ENCODE peak calls at places on chromosomes 12 and 14, in eight cellular contexts. One of them, this sample, is unnamed.

GRCh38 chr14:54840336-54840735 is 62.3 kb downstream of the GCH1 start:
- DNase-seq in transverse colon: no peak
- DNase-seq in Peyer's patch: no peak
- DNase-seq in sigmoid colon: no peak
- DNase-seq in endodermal cell: no peak
- DNase-seq in mammary epithelial cell: no peak
- DNase-seq in ovary: no peak
- DNase-seq in H1: no peak
- DNase-seq in this sample: no peak

GRCh38 chr12:70367268-70368141 is 1.4 kb downstream of the KCNMB4 start:
- DNase-seq in endodermal cell: no peak
- DNase-seq in mammary epithelial cell: peak; percentile 19
- DNase-seq in Peyer's patch: no peak
- DNase-seq in ovary: no peak
- DNase-seq in transverse colon: no peak
- DNase-seq in sigmoid colon: no peak
- DNase-seq in H1: no peak
- DNase-seq in this sample: no peak

GRCh38 chr12:132631357-132632065 is 12.9 kb downstream of the P2RX2 start:
- DNase-seq in mammary epithelial cell: no peak
- DNase-seq in transverse colon: no peak
- DNase-seq in endodermal cell: no peak
- DNase-seq in ovary: no peak
- DNase-seq in Peyer's patch: no peak
- DNase-seq in H1: no peak
- DNase-seq in sigmoid colon: peak; percentile 49
- DNase-seq in this sample: no peak

GRCh38 chr14:64200170-64200569 is 94.0 kb downstream of the ESR2 start:
- DNase-seq in sigmoid colon: no peak
- DNase-seq in H1: no peak
- DNase-seq in mammary epithelial cell: no peak
- DNase-seq in endodermal cell: peak; percentile 67
- DNase-seq in ovary: peak; percentile 60
- DNase-seq in transverse colon: no peak
- DNase-seq in Peyer's patch: no peak
- DNase-seq in this sample: no peak

GRCh38 chr12:106303202-106303820 is 778 bp downstream of the TCP11L2 start:
- DNase-seq in sigmoid colon: peak; percentile 90
- DNase-seq in Peyer's patch: peak; percentile 94
- DNase-seq in endodermal cell: peak; percentile 97
- DNase-seq in mammary epithelial cell: peak; percentile 65
- DNase-seq in transverse colon: peak; percentile 87
- DNase-seq in H1: no peak
- DNase-seq in ovary: peak; percentile 85
- DNase-seq in this sample: peak; percentile 85

GRCh38 chr12:45655186-45655585 is 74.3 kb upstream of the ARID2 start:
- DNase-seq in transverse colon: peak; percentile 15
- DNase-seq in Peyer's patch: peak; percentile 63
- DNase-seq in mammary epithelial cell: peak; percentile 63
- DNase-seq in sigmoid colon: no peak
- DNase-seq in endodermal cell: no peak
- DNase-seq in ovary: no peak
- DNase-seq in H1: no peak
- DNase-seq in this sample: no peak

GRCh38 chr12:57261385-57261784 is 10.4 kb upstream of the STAC3 start:
- DNase-seq in sigmoid colon: no peak
- DNase-seq in endodermal cell: peak; percentile 82
- DNase-seq in mammary epithelial cell: no peak
- DNase-seq in transverse colon: no peak
- DNase-seq in H1: no peak
- DNase-seq in ovary: no peak
- DNase-seq in Peyer's patch: no peak
- DNase-seq in this sample: no peak

GRCh38 chr14:90720832-90721231 is 95.4 kb downstream of the TTC7B start:
- DNase-seq in transverse colon: no peak
- DNase-seq in Peyer's patch: no peak
- DNase-seq in endodermal cell: no peak
- DNase-seq in mammary epithelial cell: no peak
- DNase-seq in H1: no peak
- DNase-seq in sigmoid colon: no peak
- DNase-seq in ovary: no peak
- DNase-seq in this sample: no peak

GRCh38 chr12:123024819-123025391 is 44.4 kb downstream of the ARL6IP4 start:
- DNase-seq in Peyer's patch: no peak
- DNase-seq in ovary: no peak
- DNase-seq in H1: no peak
- DNase-seq in sigmoid colon: no peak
- DNase-seq in mammary epithelial cell: peak; percentile 12
- DNase-seq in transverse colon: no peak
- DNase-seq in endodermal cell: no peak
- DNase-seq in this sample: no peak

GRCh38 chr12:29676676-29677075 is 107.1 kb downstream of the TMTC1 start:
- DNase-seq in transverse colon: no peak
- DNase-seq in Peyer's patch: no peak
- DNase-seq in mammary epithelial cell: no peak
- DNase-seq in ovary: no peak
- DNase-seq in sigmoid colon: no peak
- DNase-seq in H1: no peak
- DNase-seq in endodermal cell: no peak
- DNase-seq in this sample: no peak

GRCh38 chr12:89901319-89901718 is 192.7 kb upstream of the ATP2B1 start:
- DNase-seq in sigmoid colon: no peak
- DNase-seq in endodermal cell: no peak
- DNase-seq in transverse colon: no peak
- DNase-seq in ovary: no peak
- DNase-seq in H1: no peak
- DNase-seq in mammary epithelial cell: no peak
- DNase-seq in Peyer's patch: no peak
- DNase-seq in this sample: no peak

GRCh38 chr14:61280092-61280525 is 1.0 kb downstream of the TMEM30B start:
- DNase-seq in mammary epithelial cell: no peak
- DNase-seq in H1: no peak
- DNase-seq in ovary: no peak
- DNase-seq in endodermal cell: peak; percentile 73
- DNase-seq in transverse colon: peak; percentile 30
- DNase-seq in sigmoid colon: no peak
- DNase-seq in Peyer's patch: peak; percentile 60
- DNase-seq in this sample: no peak

GRCh38 chr12:128753438-128753837 is 70.3 kb downstream of the SLC15A4 start:
- DNase-seq in sigmoid colon: no peak
- DNase-seq in H1: no peak
- DNase-seq in ovary: no peak
- DNase-seq in transverse colon: no peak
- DNase-seq in mammary epithelial cell: no peak
- DNase-seq in endodermal cell: peak; percentile 61
- DNase-seq in Peyer's patch: no peak
- DNase-seq in this sample: no peak

GRCh38 chr12:40473979-40474378 is 218.3 kb upstream of the CNTN1 start:
- DNase-seq in sigmoid colon: no peak
- DNase-seq in H1: no peak
- DNase-seq in ovary: no peak
- DNase-seq in transverse colon: no peak
- DNase-seq in mammary epithelial cell: no peak
- DNase-seq in Peyer's patch: no peak
- DNase-seq in endodermal cell: peak; percentile 53
- DNase-seq in this sample: no peak

GRCh38 chr12:132043216-132043615 is 93.5 kb downstream of the EP400 start:
- DNase-seq in Peyer's patch: no peak
- DNase-seq in endodermal cell: no peak
- DNase-seq in ovary: no peak
- DNase-seq in mammary epithelial cell: peak; percentile 27
- DNase-seq in transverse colon: no peak
- DNase-seq in H1: no peak
- DNase-seq in sigmoid colon: no peak
- DNase-seq in this sample: no peak

GRCh38 chr12:106771425-106771824 is 3.1 kb upstream of the RIC8B start:
- DNase-seq in Peyer's patch: no peak
- DNase-seq in sigmoid colon: no peak
- DNase-seq in ovary: no peak
- DNase-seq in mammary epithelial cell: no peak
- DNase-seq in endodermal cell: no peak
- DNase-seq in H1: no peak
- DNase-seq in transverse colon: no peak
- DNase-seq in this sample: no peak

GRCh38 chr12:78036889-78037288 is 206.2 kb downstream of the NAV3 start:
- DNase-seq in mammary epithelial cell: no peak
- DNase-seq in ovary: no peak
- DNase-seq in endodermal cell: no peak
- DNase-seq in H1: no peak
- DNase-seq in Peyer's patch: no peak
- DNase-seq in transverse colon: no peak
- DNase-seq in sigmoid colon: no peak
- DNase-seq in this sample: no peak

GRCh38 chr12:94488449-94488848 is 28.8 kb upstream of the CEP83 start:
- DNase-seq in transverse colon: no peak
- DNase-seq in ovary: no peak
- DNase-seq in H1: no peak
- DNase-seq in Peyer's patch: no peak
- DNase-seq in endodermal cell: no peak
- DNase-seq in mammary epithelial cell: no peak
- DNase-seq in sigmoid colon: no peak
- DNase-seq in this sample: no peak

GRCh38 chr12:88562151-88562550 is 18.1 kb downstream of the KITLG start:
- DNase-seq in ovary: no peak
- DNase-seq in Peyer's patch: no peak
- DNase-seq in H1: no peak
- DNase-seq in mammary epithelial cell: no peak
- DNase-seq in sigmoid colon: no peak
- DNase-seq in endodermal cell: no peak
- DNase-seq in transverse colon: no peak
- DNase-seq in this sample: no peak

GRCh38 chr14:103657466-103657865 is 28.5 kb downstream of the KLC1 start:
- DNase-seq in ovary: no peak
- DNase-seq in sigmoid colon: peak; percentile 78
- DNase-seq in mammary epithelial cell: no peak
- DNase-seq in transverse colon: no peak
- DNase-seq in endodermal cell: no peak
- DNase-seq in H1: no peak
- DNase-seq in Peyer's patch: no peak
- DNase-seq in this sample: no peak
- H3K4me3 ChIP-seq in ovary: no peak overlapping the region
- H3K4me3 ChIP-seq in sigmoid colon: no peak overlapping the region
- H3K4me3 ChIP-seq in mammary epithelial cell: no peak overlapping the region
- H3K4me3 ChIP-seq in transverse colon: no peak overlapping the region
- H3K4me3 ChIP-seq in endodermal cell: no peak overlapping the region
- H3K4me3 ChIP-seq in H1: no peak overlapping the region
- H3K4me3 ChIP-seq in Peyer's patch: no peak overlapping the region
- H3K4me3 ChIP-seq in this sample: no peak overlapping the region

GRCh38 chr12:110637869-110638441 is 24.0 kb downstream of the TCTN1 start:
- DNase-seq in endodermal cell: no peak
- DNase-seq in transverse colon: no peak
- DNase-seq in H1: no peak
- DNase-seq in mammary epithelial cell: no peak
- DNase-seq in Peyer's patch: no peak
- DNase-seq in sigmoid colon: no peak
- DNase-seq in ovary: no peak
- DNase-seq in this sample: no peak

GRCh38 chr12:110641512-110641911 is 27.6 kb downstream of the TCTN1 start:
- DNase-seq in ovary: peak; percentile 60
- DNase-seq in sigmoid colon: no peak
- DNase-seq in H1: no peak
- DNase-seq in endodermal cell: peak; percentile 62
- DNase-seq in Peyer's patch: no peak
- DNase-seq in transverse colon: no peak
- DNase-seq in mammary epithelial cell: no peak
- DNase-seq in this sample: no peak

GRCh38 chr12:110638792-110639191 is 24.9 kb downstream of the TCTN1 start:
- DNase-seq in Peyer's patch: no peak
- DNase-seq in ovary: no peak
- DNase-seq in mammary epithelial cell: no peak
- DNase-seq in endodermal cell: no peak
- DNase-seq in transverse colon: no peak
- DNase-seq in sigmoid colon: no peak
- DNase-seq in H1: no peak
- DNase-seq in this sample: no peak

GRCh38 chr12:110640275-110641025 is 26.5 kb downstream of the TCTN1 start:
- DNase-seq in mammary epithelial cell: no peak
- DNase-seq in endodermal cell: no peak
- DNase-seq in H1: no peak
- DNase-seq in transverse colon: no peak
- DNase-seq in sigmoid colon: no peak
- DNase-seq in Peyer's patch: no peak
- DNase-seq in ovary: no peak
- DNase-seq in this sample: no peak

GRCh38 chr12:110639336-110640178 is 25.6 kb downstream of the TCTN1 start:
- DNase-seq in ovary: no peak
- DNase-seq in transverse colon: no peak
- DNase-seq in endodermal cell: no peak
- DNase-seq in sigmoid colon: no peak
- DNase-seq in H1: no peak
- DNase-seq in Peyer's patch: no peak
- DNase-seq in mammary epithelial cell: peak; percentile 62
- DNase-seq in this sample: no peak
- H3K27ac ChIP-seq in ovary: no peak overlapping the region
- H3K27ac ChIP-seq in transverse colon: peak overlapping the region; percentile 57
- H3K27ac ChIP-seq in endodermal cell: no peak overlapping the region
- H3K27ac ChIP-seq in sigmoid colon: peak overlapping the region; percentile 51
- H3K27ac ChIP-seq in H1: no peak overlapping the region
- H3K27ac ChIP-seq in Peyer's patch: peak overlapping the region; percentile 46
- H3K27ac ChIP-seq in mammary epithelial cell: no peak overlapping the region
- H3K27ac ChIP-seq in this sample: no peak overlapping the region

DNA sequence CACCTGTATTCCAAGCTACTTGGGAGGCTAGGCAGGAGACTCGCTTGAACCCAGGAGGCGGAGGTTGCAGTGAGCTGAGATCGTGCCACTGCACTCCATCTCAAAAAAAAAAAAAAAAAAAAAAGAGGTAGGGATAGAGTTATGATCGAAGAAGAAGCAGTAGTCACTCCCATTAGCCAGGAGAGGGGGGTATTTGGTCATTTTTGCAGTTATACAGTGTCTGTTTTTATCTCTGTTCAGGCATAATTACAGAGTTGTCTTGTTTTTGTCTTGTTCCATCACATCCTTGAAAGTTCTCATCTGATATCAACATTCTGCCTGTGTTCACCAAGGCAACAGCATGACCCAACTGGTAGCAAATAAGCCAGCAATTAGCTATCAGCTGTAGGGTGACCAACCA is 98.5 kb upstream of the TMPO start:
- DNase-seq in H1: no peak
- DNase-seq in transverse colon: no peak
- DNase-seq in Peyer's patch: no peak
- DNase-seq in endodermal cell: no peak
- DNase-seq in sigmoid colon: no peak
- DNase-seq in ovary: no peak
- DNase-seq in mammary epithelial cell: peak; percentile 8
- DNase-seq in this sample: no peak
- H3K4me3 ChIP-seq in H1: no peak overlapping the region
- H3K4me3 ChIP-seq in transverse colon: no peak overlapping the region
- H3K4me3 ChIP-seq in Peyer's patch: no peak overlapping the region
- H3K4me3 ChIP-seq in endodermal cell: no peak overlapping the region
- H3K4me3 ChIP-seq in sigmoid colon: no peak overlapping the region
- H3K4me3 ChIP-seq in ovary: no peak overlapping the region
- H3K4me3 ChIP-seq in mammary epithelial cell: no peak overlapping the region
- H3K4me3 ChIP-seq in this sample: no peak overlapping the region

DNA sequence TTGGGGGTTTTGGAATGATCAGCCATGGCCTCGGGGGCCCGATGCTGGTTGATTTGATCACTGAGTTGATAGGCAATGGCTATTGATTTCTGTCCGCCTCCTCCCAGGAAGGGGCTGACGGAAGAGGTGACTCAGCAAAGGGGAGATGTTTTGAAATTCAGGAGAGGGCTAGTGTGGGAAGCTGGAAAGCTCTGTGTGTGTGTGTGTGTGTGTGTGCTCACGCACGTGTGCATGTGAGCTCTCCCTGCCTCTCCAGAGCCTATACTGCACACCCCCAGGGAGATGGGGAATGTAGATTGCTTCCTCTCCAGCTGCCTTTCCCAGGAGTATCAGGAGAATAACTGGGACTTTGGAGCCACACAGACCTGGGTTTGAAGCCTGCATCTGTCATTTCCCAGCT is 184.9 kb upstream of the MYL2 start:
- DNase-seq in Peyer's patch: no peak
- DNase-seq in transverse colon: no peak
- DNase-seq in mammary epithelial cell: no peak
- DNase-seq in ovary: no peak
- DNase-seq in endodermal cell: no peak
- DNase-seq in sigmoid colon: peak; percentile 19
- DNase-seq in H1: no peak
- DNase-seq in this sample: no peak
- H3K27ac ChIP-seq in Peyer's patch: no peak overlapping the region
- H3K27ac ChIP-seq in transverse colon: no peak overlapping the region
- H3K27ac ChIP-seq in mammary epithelial cell: no peak overlapping the region
- H3K27ac ChIP-seq in ovary: no peak overlapping the region
- H3K27ac ChIP-seq in endodermal cell: no peak overlapping the region
- H3K27ac ChIP-seq in sigmoid colon: no peak overlapping the region
- H3K27ac ChIP-seq in H1: no peak overlapping the region
- H3K27ac ChIP-seq in this sample: no peak overlapping the region

This sample was measured in lung.